ENCODE peak calls at places on chromosomes 12 and 14, in eight cellular contexts. W, U, V, Y, G, A, K and X are unnamed samples.

GRCh38 chr12:68224613-68225285 is 861 bp downstream of the IL26 start:
- DNase-seq in W (no peak), U (no peak), V (no peak), Y (no peak), G (no peak), A (no peak), K (no peak), X (no peak)

GRCh38 chr12:66552753-66553152 is 126.1 kb downstream of the GRIP1 start:
- DNase-seq in W (no peak), U (no peak), V (no peak), Y (no peak), G (no peak), A (no peak), K (no peak), X (no peak)

GRCh38 chr12:98422809-98423208 is 92.6 kb upstream of the TMPO start:
- DNase-seq in W (peak; percentile 49), U (no peak), V (no peak), Y (no peak), G (no peak), A (no peak), K (no peak), X (no peak)

GRCh38 chr12:7127916-7128626 is 618 bp downstream of the RBP5 start:
- DNase-seq in W (no peak), U (no peak), V (no peak), Y (no peak), G (no peak), A (no peak), K (no peak), X (no peak)

GRCh38 chr14:105876158-105876557 is 349.8 kb downstream of the TMEM121 start:
- DNase-seq in W (no peak), U (no peak), V (no peak), Y (peak; percentile 62), G (no peak), A (peak; percentile 1), K (no peak), X (no peak)

GRCh38 chr12:47767197-47767724 is 5.8 kb upstream of the SLC48A1 start:
- DNase-seq in W (peak; percentile 41), U (peak; percentile 72), V (peak; percentile 85), Y (no peak), G (no peak), A (no peak), K (no peak), X (peak; percentile 60)

GRCh38 chr12:130747867-130748740 is 32.0 kb upstream of the RIMBP2 start:
- DNase-seq in W (peak; percentile 93), U (peak; percentile 75), V (peak; percentile 68), Y (peak; percentile 96), G (peak; percentile 49), A (peak; percentile 69), K (no peak), X (peak; percentile 43)

GRCh38 chr12:27387473-27387872 is 54.8 kb downstream of the BMAL2 start:
- DNase-seq in W (no peak), U (no peak), V (no peak), Y (no peak), G (no peak), A (no peak), K (no peak), X (no peak)

GRCh38 chr14:70692210-70692609 is 50.5 kb downstream of the TTC9 start:
- DNase-seq in W (no peak), U (peak; percentile 7), V (no peak), Y (no peak), G (no peak), A (peak; percentile 13), K (no peak), X (no peak)

GRCh38 chr12:62629971-62630739 is 163.5 kb downstream of the MON2 start:
- DNase-seq in W (no peak), U (no peak), V (no peak), Y (no peak), G (no peak), A (no peak), K (no peak), X (no peak)

GRCh38 chr12:111359231-111359913 is 9.5 kb downstream of the PHETA1 start:
- DNase-seq in W (no peak), U (no peak), V (no peak), Y (no peak), G (no peak), A (no peak), K (no peak), X (no peak)

GRCh38 chr14:72608391-72609204 is 285.3 kb downstream of the DPF3 start:
- DNase-seq in W (peak; percentile 49), U (no peak), V (no peak), Y (peak; percentile 21), G (no peak), A (no peak), K (no peak), X (no peak)

GRCh38 chr12:108630481-108631207 is 3.0 kb downstream of the SELPLG start:
- DNase-seq in W (no peak), U (no peak), V (no peak), Y (peak; percentile 40), G (no peak), A (no peak), K (no peak), X (no peak)

GRCh38 chr12:107404981-107405380 is 280.6 kb upstream of the PWP1 start:
- DNase-seq in W (peak; percentile 30), U (no peak), V (peak; percentile 60), Y (no peak), G (no peak), A (no peak), K (no peak), X (no peak)

GRCh38 chr12:125346361-125346760 is 281.1 kb downstream of the AACS start:
- DNase-seq in W (no peak), U (no peak), V (no peak), Y (no peak), G (no peak), A (no peak), K (no peak), X (no peak)
- TF ChIP-seq CTCF in W (peak; percentile 22), U (no peak), V (no peak), Y (no peak), G (no peak), A (no peak), K (no peak), X (peak; percentile 54)

DNA sequence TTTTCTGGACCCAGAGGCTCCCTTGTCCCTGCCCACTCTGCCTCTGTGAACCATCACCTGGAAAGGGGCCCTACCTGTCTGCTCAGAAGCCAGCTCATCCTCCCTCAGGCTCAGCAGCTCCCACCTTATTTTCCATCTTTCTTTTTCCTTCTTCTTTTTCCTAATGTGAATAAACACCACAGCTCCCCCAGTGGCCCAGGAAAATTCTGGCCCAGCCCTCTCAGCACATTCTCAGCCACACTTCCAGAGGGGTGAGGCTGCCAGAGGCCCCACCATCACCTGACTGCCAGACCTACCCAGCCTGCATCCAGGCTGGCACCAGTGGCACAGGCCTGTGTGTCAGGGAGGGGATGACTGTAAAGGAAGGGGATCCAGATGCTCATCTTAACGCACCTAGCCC is 23.0 kb downstream of the ZFHX2 start:
- DNase-seq in W (no peak), U (no peak), V (no peak), Y (no peak), G (no peak), A (no peak), K (no peak), X (no peak)
- TF ChIP-seq CTCF in W (peak; percentile 22), U (no peak), V (no peak), Y (no peak), G (no peak), A (no peak), K (no peak), X (no peak)

GRCh38 chr14:66508846-66509621 is 1.1 kb downstream of the GPHN start:
- DNase-seq in W (peak; percentile 57), U (peak; percentile 28), V (peak; percentile 84), Y (peak; percentile 89), G (peak; percentile 34), A (peak; percentile 28), K (no peak), X (no peak)
- TF ChIP-seq CTCF in W (no peak), U (no peak), V (no peak), Y (no peak), G (no peak), A (no peak), K (no peak), X (no peak)

GRCh38 chr12:55738113-55739024 is 4.6 kb upstream of the GDF11 start:
- DNase-seq in W (peak; percentile 90), U (peak; percentile 88), V (peak; percentile 93), Y (peak; percentile 94), G (peak; percentile 90), A (peak; percentile 79), K (peak; percentile 52), X (no peak)

GRCh38 chr12:55736780-55737580 is 5.9 kb upstream of the GDF11 start:
- DNase-seq in W (peak; percentile 88), U (peak; percentile 72), V (peak; percentile 71), Y (peak; percentile 93), G (no peak), A (peak; percentile 61), K (no peak), X (no peak)

GRCh38 chr12:55736076-55736475 is 6.8 kb upstream of the GDF11 start:
- DNase-seq in W (no peak), U (no peak), V (no peak), Y (peak; percentile 76), G (no peak), A (no peak), K (no peak), X (no peak)

GRCh38 chr12:55739025-55739378 is 3.9 kb upstream of the GDF11 start:
- DNase-seq in W (no peak), U (no peak), V (no peak), Y (no peak), G (no peak), A (no peak), K (no peak), X (no peak)

DNA sequence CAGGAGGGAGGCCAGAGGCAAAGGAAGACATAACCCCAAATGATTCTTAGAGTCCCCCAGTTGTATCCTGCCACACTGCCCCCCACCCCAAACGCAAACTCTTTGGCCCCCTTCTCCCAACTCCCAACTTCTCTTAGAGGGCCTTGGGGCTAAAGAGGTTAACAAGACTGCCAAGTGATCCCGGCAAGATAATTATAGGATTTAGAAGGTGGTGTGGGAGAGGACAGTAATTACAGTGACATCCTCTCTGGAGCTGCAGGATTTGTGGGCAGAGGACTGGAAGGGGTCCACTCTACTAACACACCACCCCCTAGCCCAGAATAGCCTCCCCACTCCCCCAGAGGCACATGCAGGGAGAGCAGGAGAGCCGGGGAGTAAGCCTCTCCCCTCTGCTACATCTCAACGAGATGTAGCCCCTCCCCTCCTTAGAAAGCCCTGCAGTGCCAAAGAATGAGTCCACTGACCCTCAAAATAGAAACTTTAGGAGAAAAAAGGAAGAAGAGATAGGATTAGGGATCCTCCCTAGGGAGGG is 5.3 kb upstream of the GDF11 start:
- DNase-seq in W (peak; percentile 32), U (no peak), V (no peak), Y (peak; percentile 70), G (no peak), A (no peak), K (no peak), X (no peak)
- TF ChIP-seq CTCF in W (no peak), U (no peak), V (no peak), Y (no peak), G (no peak), A (no peak), K (no peak), X (no peak)

DNA sequence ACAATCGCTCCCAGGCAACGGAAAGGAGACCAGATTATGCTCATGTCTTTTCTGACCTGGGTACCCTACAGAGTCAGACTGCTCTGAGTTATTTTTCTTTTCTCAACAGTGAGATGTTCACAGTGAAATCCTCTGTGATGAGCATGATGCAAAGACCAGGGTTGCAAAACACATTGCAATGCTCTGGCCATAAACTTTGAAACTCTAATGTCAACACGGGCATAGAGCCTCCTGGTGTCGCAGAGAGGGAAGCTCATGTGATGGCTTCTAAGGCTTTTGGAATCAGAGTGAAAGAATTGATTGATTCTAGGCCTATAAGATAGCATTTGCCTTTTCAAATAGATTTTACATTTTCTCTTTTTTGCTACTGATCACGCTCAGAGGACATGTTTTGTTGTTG is 193.4 kb downstream of the RASSF9 start:
- DNase-seq in W (peak; percentile 66), U (no peak), V (peak; percentile 9), Y (no peak), G (no peak), A (no peak), K (no peak), X (no peak)
- TF ChIP-seq CTCF in W (peak; percentile 43), U (no peak), V (peak; percentile 8), Y (no peak), G (no peak), A (no peak), K (no peak), X (no peak)